ENCODE peak calls at places on chromosomes 16 and 17, in six cellular contexts. V is HEK293T, G is GM12878, Y is A549, J is K562, O is HepG2. N is an unnamed sample.

GRCh38 chr16:87653234-87653633 is 50.9 kb downstream of the JPH3 start:
- DNase-seq in Y (peak; percentile 60), V (peak; percentile 49), G (no peak), J (peak; percentile 66), O (peak; percentile 38), N (peak; percentile 2)

GRCh38 chr16:26118575-26118974 is 426.8 kb downstream of the HS3ST4 start:
- DNase-seq in J (no peak), V (no peak), G (no peak), O (no peak), Y (no peak), N (no peak)

GRCh38 chr17:31391496-31391949 is at the start of gene RAB11FIP4:
- DNase-seq in G (no peak), Y (no peak), V (peak; percentile 44), O (no peak), J (peak; percentile 66), N (no peak)

GRCh38 chr17:82845163-82845807 is 5.5 kb upstream of the ZNF750 start:
- DNase-seq in G (no peak), J (no peak), Y (no peak), V (no peak), O (no peak), N (no peak)

GRCh38 chr17:57707892-57708291 is 37.2 kb downstream of the CCDC182 start:
- DNase-seq in Y (no peak), O (no peak), V (no peak), J (no peak), G (no peak), N (peak; percentile 10)

GRCh38 chr17:81964081-81964849 is 3.3 kb upstream of the NOTUM start:
- DNase-seq in Y (no peak), O (peak; percentile 77), V (no peak), J (no peak), G (no peak), N (no peak)

GRCh38 chr16:21300309-21301167 is 22.4 kb upstream of the CRYM start:
- DNase-seq in G (peak; percentile 93), V (peak; percentile 87), O (peak; percentile 100), Y (peak; percentile 96), J (peak; percentile 91), N (peak; percentile 100)

GRCh38 chr17:80292557-80292956 is 31.9 kb downstream of the RNF213 start:
- DNase-seq in Y (no peak), J (no peak), G (no peak), O (no peak), V (no peak), N (no peak)

GRCh38 chr17:32303861-32304288 is 38.1 kb downstream of the C17orf75 start:
- DNase-seq in O (no peak), G (no peak), Y (no peak), V (no peak), J (no peak), N (no peak)

GRCh38 chr17:248337-249235 is 67.1 kb upstream of the DOC2B start:
- DNase-seq in G (no peak), O (no peak), Y (no peak), V (no peak), J (no peak), N (no peak)

GRCh38 chr17:15943971-15944719 is 785 bp upstream of the ADORA2B start:
- DNase-seq in Y (no peak), G (no peak), J (no peak), O (no peak), V (no peak), N (no peak)
- TF ChIP-seq BHLHE40 in Y (no peak), G (no peak), J (no peak), O (no peak), V (no peak), N (no peak)

DNA sequence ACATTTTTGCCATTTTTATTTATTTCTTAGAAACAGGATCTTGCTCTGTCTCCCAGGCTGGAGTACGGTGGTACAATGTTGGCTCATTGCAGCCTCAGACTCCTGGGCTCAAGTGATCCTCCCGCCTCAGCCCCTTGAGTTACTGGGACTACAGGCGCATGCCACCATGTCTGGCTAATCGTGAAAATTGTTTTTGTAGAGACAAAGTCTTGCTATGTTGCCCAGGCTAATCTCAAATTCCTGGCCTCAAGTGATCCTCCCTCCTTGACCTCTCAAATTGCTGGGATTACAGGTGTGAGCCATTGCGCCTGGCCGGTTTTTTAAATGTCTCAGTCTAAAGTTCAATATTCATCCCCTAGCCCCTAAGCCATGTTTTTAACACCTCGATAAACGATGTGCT is 182.8 kb upstream of the CACNG3 start:
- DNase-seq in V (no peak), J (no peak), G (no peak), O (no peak), Y (no peak), N (no peak)
- TF ChIP-seq BHLHE40 in V (no peak), J (no peak), G (no peak), O (no peak), Y (no peak), N (no peak)

DNA sequence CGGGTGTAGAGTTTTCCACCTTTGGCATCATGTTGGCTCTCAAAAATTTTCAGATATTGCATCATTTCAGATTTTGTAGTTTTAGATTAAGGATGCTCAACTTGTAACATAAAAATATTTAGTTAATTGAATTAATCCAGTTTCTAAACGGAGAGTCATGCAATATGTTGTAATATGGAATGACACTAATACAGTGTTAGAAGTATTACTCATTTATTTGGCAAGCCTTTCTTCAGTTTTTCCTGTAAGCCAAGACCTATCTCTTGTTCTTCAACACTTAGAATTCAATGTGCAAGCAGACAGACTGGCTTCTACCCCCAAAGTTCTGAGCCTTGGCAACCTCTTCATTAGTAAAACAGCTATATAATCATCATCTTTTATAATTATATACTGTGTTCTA is 985.0 kb upstream of the GOT2 start:
- DNase-seq in G (no peak), O (no peak), J (no peak), Y (no peak), V (no peak), N (no peak)
- TF ChIP-seq BHLHE40 in G (no peak), O (no peak), J (no peak), Y (no peak), V (no peak), N (no peak)

GRCh38 chr17:28726396-28726911 is 421 bp upstream of the TLCD1 start:
- DNase-seq in V (no peak), O (peak; percentile 48), G (no peak), J (no peak), Y (peak; percentile 75), N (peak; percentile 39)
- TF ChIP-seq BHLHE40 in V (no peak), O (no peak), G (no peak), J (no peak), Y (no peak), N (no peak)

DNA sequence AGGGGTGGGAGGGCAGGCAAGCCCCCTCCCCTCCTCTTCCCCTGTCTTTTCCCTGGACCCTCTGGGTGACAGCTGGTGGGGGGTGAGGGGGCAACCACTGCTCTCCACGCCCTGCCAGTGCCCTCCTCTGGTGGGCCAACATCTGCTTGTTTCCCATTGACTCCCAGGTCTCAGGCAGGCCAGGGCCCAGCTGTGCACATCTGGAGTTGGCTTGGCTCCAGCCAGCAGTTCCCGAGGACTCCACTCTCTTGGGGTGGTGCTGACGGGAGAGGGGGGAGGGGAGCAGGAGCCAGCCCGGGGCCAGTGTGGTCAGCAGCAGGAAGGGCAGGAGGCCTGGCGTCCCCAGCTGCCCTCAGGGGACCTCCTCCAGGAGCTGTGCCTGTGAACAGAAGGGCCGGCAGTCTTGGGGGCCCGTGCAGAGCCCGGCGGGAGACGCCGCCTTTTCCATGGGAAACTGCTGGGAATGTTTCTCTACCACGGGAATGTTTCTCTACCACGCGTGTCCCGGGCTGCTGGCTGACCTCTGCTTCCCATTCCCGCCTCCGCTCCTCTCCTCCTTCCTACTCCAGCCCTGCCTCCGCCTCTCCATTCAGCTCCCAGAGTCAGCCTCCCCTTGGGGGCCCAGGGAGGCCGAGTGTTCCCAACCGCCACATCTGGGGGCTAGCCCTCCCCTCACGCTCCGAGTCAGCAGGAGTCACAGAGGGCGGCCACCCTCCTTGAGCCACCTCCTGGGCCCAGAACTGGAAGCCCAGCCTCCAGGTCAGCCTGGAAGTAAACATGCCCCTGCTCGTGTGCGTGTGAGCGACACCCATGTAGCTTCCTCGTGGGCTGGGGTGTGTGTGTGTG is 7.6 kb downstream of the CYGB start:
- DNase-seq in O (peak; percentile 61), Y (no peak), J (peak; percentile 87), G (no peak), V (no peak), N (peak; percentile 70)
- TF ChIP-seq BHLHE40 in O (peak; percentile 60), Y (no peak), J (no peak), G (no peak), V (no peak), N (peak; percentile 38)